ENCODE peak calls at places on chromosomes 11 and 22, in eight cellular contexts. L is psoas muscle; K is NCI-H510A treated with DMSO at 0.1 percent for 48 hours; J is activated T-cell treated with anti-CD3 and anti-CD28 coated beads for 24 hours; W is fibroblast of the aortic adventitia; P is amniotic stem cell; H is colonic mucosa; F is stimulated activated CD4-positive, alpha-beta T cell treated with anti-CD3 and anti-CD28 coated beads, TNF-alpha, amount 100 ng/mL, for 4 hours. C is an unnamed sample.

GRCh38 chr11:64007160-64007628 is 21.0 kb downstream of the OTUB1 start:
- DNase-seq in H (peak; percentile 27), J (no peak), P (no peak), F (no peak), K (peak; percentile 18), L (no peak), W (peak; percentile 34), C (no peak)

GRCh38 chr11:47590026-47590861 is 3.8 kb downstream of the FAM180B start:
- DNase-seq in F (no peak), P (no peak), J (no peak), H (no peak), K (no peak), W (no peak), L (no peak), C (no peak)

GRCh38 chr11:69327741-69328191 is 33.8 kb downstream of the MYEOV start:
- DNase-seq in L (no peak), F (no peak), P (no peak), W (no peak), J (no peak), K (no peak), H (peak; percentile 8), C (no peak)

GRCh38 chr22:47043835-47044721 is 281.6 kb downstream of the TBC1D22A start:
- DNase-seq in P (no peak), L (no peak), H (peak; percentile 86), F (no peak), J (no peak), W (no peak), K (peak; percentile 39), C (no peak)

GRCh38 chr22:35726933-35727332 is 9.3 kb downstream of the APOL5 start:
- DNase-seq in L (no peak), F (no peak), H (no peak), W (no peak), K (no peak), P (no peak), J (no peak), C (no peak)

GRCh38 chr11:106061936-106062591 is 15.1 kb downstream of the KBTBD3 start:
- DNase-seq in W (no peak), H (no peak), J (no peak), P (no peak), K (no peak), F (no peak), L (no peak), C (no peak)

GRCh38 chr11:117582491-117582890 is 214.5 kb downstream of the DSCAML1 start:
- DNase-seq in J (no peak), W (no peak), K (no peak), P (no peak), F (no peak), H (no peak), L (no peak), C (no peak)

GRCh38 chr11:78907636-78908035 is 333.0 kb upstream of the NARS2 start:
- DNase-seq in W (no peak), L (no peak), P (no peak), H (no peak), K (peak; percentile 31), J (no peak), F (no peak), C (no peak)

GRCh38 chr22:49517721-49518120 is 310.0 kb downstream of the BRD1 start:
- DNase-seq in H (no peak), F (no peak), L (no peak), J (no peak), P (no peak), W (no peak), K (no peak), C (no peak)

GRCh38 chr22:19291218-19291579 is 320 bp downstream of the CLTCL1 start:
- DNase-seq in P (no peak), L (peak; percentile 48), H (peak; percentile 28), J (peak; percentile 4), K (no peak), F (peak; percentile 4), W (no peak), C (peak; percentile 28)

GRCh38 chr11:3735827-3736226 is 61.5 kb downstream of the NUP98 start:
- DNase-seq in K (no peak), W (no peak), F (no peak), H (no peak), L (no peak), J (no peak), P (no peak), C (no peak)

GRCh38 chr11:23353611-23354010 is 493.3 kb upstream of the CCDC179 start:
- DNase-seq in F (no peak), J (no peak), P (no peak), K (no peak), W (no peak), H (no peak), L (no peak), C (no peak)

GRCh38 chr11:126115820-126116319 is 53.2 kb upstream of the CDON start:
- DNase-seq in P (peak; percentile 52), W (peak; percentile 89), L (peak; percentile 61), H (peak; percentile 72), J (no peak), K (peak; percentile 95), F (no peak), C (no peak)

GRCh38 chr11:64710418-64711137 is 12.4 kb downstream of the NRXN2 start:
- DNase-seq in P (no peak), H (no peak), L (no peak), F (no peak), W (peak; percentile 12), J (no peak), K (no peak), C (no peak)

GRCh38 chr11:132504501-132505041 is 1027.7 kb downstream of the OPCML start:
- DNase-seq in H (no peak), L (no peak), W (no peak), F (no peak), J (no peak), K (peak; percentile 80), P (no peak), C (no peak)

GRCh38 chr11:70099578-70100282 is 21.6 kb downstream of the ANO1 start:
- DNase-seq in L (no peak), K (no peak), H (no peak), P (no peak), J (no peak), W (peak; percentile 4), F (no peak), C (no peak)

GRCh38 chr22:27641049-27641790 is 160.3 kb downstream of the MN1 start:
- DNase-seq in J (no peak), W (peak; percentile 17), P (no peak), K (no peak), H (no peak), F (no peak), L (no peak), C (no peak)

GRCh38 chr11:61418136-61418535 is 11.6 kb downstream of the CPSF7 start:
- DNase-seq in W (no peak), P (no peak), H (no peak), L (no peak), K (no peak), J (no peak), F (no peak), C (no peak)

GRCh38 chr22:23098718-23099524 is 28.6 kb downstream of the GNAZ start:
- DNase-seq in H (peak; percentile 32), L (peak; percentile 36), W (no peak), J (no peak), F (no peak), P (no peak), K (no peak), C (no peak)

GRCh38 chr11:118607401-118608267 is at the start of gene PHLDB1:
- DNase-seq in F (peak; percentile 37), J (peak; percentile 11), W (peak; percentile 68), P (peak; percentile 52), K (no peak), H (peak; percentile 66), L (peak; percentile 72), C (peak; percentile 38)

GRCh38 chr11:11157201-11157600 is 195.8 kb downstream of the CSNK2A3 start:
- DNase-seq in J (no peak), P (peak; percentile 39), K (no peak), F (peak; percentile 27), W (peak; percentile 39), L (no peak), H (no peak), C (peak; percentile 22)

C was measured in stimulated activated naive CD8-positive, alpha-beta T cell treated with anti-CD3 and anti-CD28 coated beads, Interleukin-15, amount 100 ng/mL, for 72 hours.